ENCODE peak calls at places on chromosomes 16 and 17, in six cellular contexts. One of them, this sample, is unnamed.

GRCh38 chr16:69610356-69610755 is 44.6 kb downstream of the NFAT5 start:
- DNase-seq in AG08396: peak; percentile 30
- DNase-seq in activated T-helper 2 cell treated with anti-CD3 and anti-CD28 coated beads, Interferon-gamma antibody, Interleukin-2, Interleukin-4, amounts not matched to agents 10 μg/mL and 5 μg/mL and 100 μg/mL, durations not matched to agents 14 hours and 24 hours and 36 hours: no peak
- DNase-seq in amniotic epithelial cell: no peak
- DNase-seq in skeletal muscle cell: no peak
- DNase-seq in fibroblast of pulmonary artery: no peak
- DNase-seq in this sample: no peak

GRCh38 chr16:57821149-57821971 is 19.1 kb upstream of the KIFC3 start:
- DNase-seq in AG08396: no peak
- DNase-seq in skeletal muscle cell: no peak
- DNase-seq in activated T-helper 2 cell treated with anti-CD3 and anti-CD28 coated beads, Interferon-gamma antibody, Interleukin-2, Interleukin-4, amounts not matched to agents 10 μg/mL and 5 μg/mL and 100 μg/mL, durations not matched to agents 14 hours and 24 hours and 36 hours: no peak
- DNase-seq in fibroblast of pulmonary artery: no peak
- DNase-seq in amniotic epithelial cell: no peak
- DNase-seq in this sample: no peak

GRCh38 chr16:54397190-54397835 is 110.7 kb upstream of the IRX3 start:
- DNase-seq in activated T-helper 2 cell treated with anti-CD3 and anti-CD28 coated beads, Interferon-gamma antibody, Interleukin-2, Interleukin-4, amounts not matched to agents 10 μg/mL and 5 μg/mL and 100 μg/mL, durations not matched to agents 14 hours and 24 hours and 36 hours: no peak
- DNase-seq in skeletal muscle cell: no peak
- DNase-seq in amniotic epithelial cell: no peak
- DNase-seq in AG08396: no peak
- DNase-seq in fibroblast of pulmonary artery: no peak
- DNase-seq in this sample: no peak

GRCh38 chr16:2709588-2709984 is 10.4 kb downstream of the PRSS27 start:
- DNase-seq in activated T-helper 2 cell treated with anti-CD3 and anti-CD28 coated beads, Interferon-gamma antibody, Interleukin-2, Interleukin-4, amounts not matched to agents 10 μg/mL and 5 μg/mL and 100 μg/mL, durations not matched to agents 14 hours and 24 hours and 36 hours: no peak
- DNase-seq in fibroblast of pulmonary artery: no peak
- DNase-seq in amniotic epithelial cell: no peak
- DNase-seq in skeletal muscle cell: no peak
- DNase-seq in AG08396: no peak
- DNase-seq in this sample: no peak

GRCh38 chr17:31517524-31517923 is 126.0 kb downstream of the RAB11FIP4 start:
- DNase-seq in activated T-helper 2 cell treated with anti-CD3 and anti-CD28 coated beads, Interferon-gamma antibody, Interleukin-2, Interleukin-4, amounts not matched to agents 10 μg/mL and 5 μg/mL and 100 μg/mL, durations not matched to agents 14 hours and 24 hours and 36 hours: no peak
- DNase-seq in fibroblast of pulmonary artery: no peak
- DNase-seq in skeletal muscle cell: no peak
- DNase-seq in amniotic epithelial cell: no peak
- DNase-seq in AG08396: no peak
- DNase-seq in this sample: no peak

GRCh38 chr16:89922884-89923639 is at the start of gene TUBB3:
- DNase-seq in skeletal muscle cell: peak; percentile 48
- DNase-seq in activated T-helper 2 cell treated with anti-CD3 and anti-CD28 coated beads, Interferon-gamma antibody, Interleukin-2, Interleukin-4, amounts not matched to agents 10 μg/mL and 5 μg/mL and 100 μg/mL, durations not matched to agents 14 hours and 24 hours and 36 hours: peak; percentile 64
- DNase-seq in amniotic epithelial cell: peak; percentile 59
- DNase-seq in fibroblast of pulmonary artery: peak; percentile 82
- DNase-seq in AG08396: peak; percentile 99
- DNase-seq in this sample: no peak

GRCh38 chr16:85393674-85394510 is 219.2 kb upstream of the GSE1 start:
- DNase-seq in AG08396: peak; percentile 84
- DNase-seq in skeletal muscle cell: no peak
- DNase-seq in fibroblast of pulmonary artery: peak; percentile 60
- DNase-seq in amniotic epithelial cell: no peak
- DNase-seq in activated T-helper 2 cell treated with anti-CD3 and anti-CD28 coated beads, Interferon-gamma antibody, Interleukin-2, Interleukin-4, amounts not matched to agents 10 μg/mL and 5 μg/mL and 100 μg/mL, durations not matched to agents 14 hours and 24 hours and 36 hours: peak; percentile 43
- DNase-seq in this sample: no peak

GRCh38 chr16:11349599-11350276 is 4.5 kb downstream of the RMI2 start:
- DNase-seq in fibroblast of pulmonary artery: peak; percentile 79
- DNase-seq in activated T-helper 2 cell treated with anti-CD3 and anti-CD28 coated beads, Interferon-gamma antibody, Interleukin-2, Interleukin-4, amounts not matched to agents 10 μg/mL and 5 μg/mL and 100 μg/mL, durations not matched to agents 14 hours and 24 hours and 36 hours: no peak
- DNase-seq in amniotic epithelial cell: no peak
- DNase-seq in skeletal muscle cell: no peak
- DNase-seq in AG08396: peak; percentile 69
- DNase-seq in this sample: peak; percentile 73

GRCh38 chr16:78606572-78606971 is 507.1 kb downstream of the WWOX start:
- DNase-seq in skeletal muscle cell: no peak
- DNase-seq in activated T-helper 2 cell treated with anti-CD3 and anti-CD28 coated beads, Interferon-gamma antibody, Interleukin-2, Interleukin-4, amounts not matched to agents 10 μg/mL and 5 μg/mL and 100 μg/mL, durations not matched to agents 14 hours and 24 hours and 36 hours: no peak
- DNase-seq in AG08396: no peak
- DNase-seq in amniotic epithelial cell: no peak
- DNase-seq in fibroblast of pulmonary artery: no peak
- DNase-seq in this sample: no peak